ENCODE peak calls at places on chromosome 3, in ten cellular contexts. B is GM12891, X is spleen, G is endothelial cell of umbilical vein, A is stomach, M is sigmoid colon, Q is HCT116, T is transverse colon, L is GM12892, J is breast epithelium. F is an unnamed sample.

GRCh38 chr3:196181127-196181546 is 30.1 kb downstream of the ZDHHC19 start:
- DNase-seq in B (no peak), X (peak; percentile 67), G (no peak), A (no peak), M (no peak), Q (no peak), T (no peak), L (no peak), J (no peak), F (no peak)

GRCh38 chr3:159080821-159081220 is 279.0 kb downstream of the MFSD1 start:
- DNase-seq in B (no peak), X (no peak), G (no peak), A (no peak), M (no peak), Q (no peak), T (no peak), L (no peak), J (no peak), F (no peak)

GRCh38 chr3:165885558-165886270 is 48.5 kb upstream of the BCHE start:
- DNase-seq in B (no peak), X (no peak), G (no peak), A (no peak), M (no peak), Q (no peak), T (no peak), L (no peak), J (no peak), F (no peak)

GRCh38 chr3:94420941-94421340 is 358.1 kb downstream of the NSUN3 start:
- DNase-seq in B (no peak), X (no peak), G (no peak), A (no peak), M (no peak), Q (no peak), T (no peak), L (no peak), J (no peak), F (no peak)

GRCh38 chr3:108036984-108037741 is 53.7 kb downstream of the CD47 start:
- DNase-seq in B (peak; percentile 8), X (no peak), G (no peak), A (no peak), M (no peak), Q (no peak), T (no peak), L (no peak), J (no peak), F (no peak)

GRCh38 chr3:15877813-15878212 is 80.0 kb upstream of the ANKRD28 start:
- DNase-seq in B (no peak), X (no peak), G (no peak), A (no peak), M (no peak), Q (no peak), T (no peak), L (no peak), J (no peak), F (no peak)

GRCh38 chr3:69562001-69562400 is 176.1 kb upstream of the FRMD4B start:
- DNase-seq in B (no peak), X (no peak), G (no peak), A (no peak), M (no peak), Q (no peak), T (no peak), L (no peak), J (no peak), F (no peak)

GRCh38 chr3:38577089-38578080 is 72.1 kb downstream of the SCN5A start:
- DNase-seq in B (no peak), X (peak; percentile 50), G (no peak), A (peak; percentile 8), M (no peak), Q (no peak), T (no peak), L (no peak), J (no peak), F (peak; percentile 62)

GRCh38 chr3:136008732-136009456 is 43.4 kb downstream of the PPP2R3A start:
- DNase-seq in B (no peak), X (no peak), G (no peak), A (no peak), M (no peak), Q (no peak), T (no peak), L (no peak), J (no peak), F (no peak)

GRCh38 chr3:40827942-40828688 is 303.4 kb downstream of the ZNF621 start:
- DNase-seq in B (no peak), X (no peak), G (no peak), A (no peak), M (peak; percentile 80), Q (no peak), T (peak; percentile 10), L (no peak), J (no peak), F (no peak)

GRCh38 chr3:56987238-56987932 is 73.1 kb upstream of the SPATA12 start:
- DNase-seq in B (no peak), X (no peak), G (peak; percentile 31), A (no peak), M (no peak), Q (no peak), T (no peak), L (no peak), J (no peak), F (no peak)

GRCh38 chr3:169812124-169812843 is 386 bp upstream of the LRRIQ4 start:
- DNase-seq in B (peak; percentile 49), X (peak; percentile 95), G (peak; percentile 76), A (peak; percentile 73), M (peak; percentile 82), Q (no peak), T (peak; percentile 72), L (peak; percentile 56), J (peak; percentile 59), F (no peak)

GRCh38 chr3:46812237-46812791 is 50.9 kb downstream of the MYL3 start:
- DNase-seq in B (no peak), X (peak; percentile 83), G (peak; percentile 57), A (peak; percentile 77), M (peak; percentile 84), Q (no peak), T (peak; percentile 75), L (peak; percentile 48), J (peak; percentile 69), F (no peak)

DNA sequence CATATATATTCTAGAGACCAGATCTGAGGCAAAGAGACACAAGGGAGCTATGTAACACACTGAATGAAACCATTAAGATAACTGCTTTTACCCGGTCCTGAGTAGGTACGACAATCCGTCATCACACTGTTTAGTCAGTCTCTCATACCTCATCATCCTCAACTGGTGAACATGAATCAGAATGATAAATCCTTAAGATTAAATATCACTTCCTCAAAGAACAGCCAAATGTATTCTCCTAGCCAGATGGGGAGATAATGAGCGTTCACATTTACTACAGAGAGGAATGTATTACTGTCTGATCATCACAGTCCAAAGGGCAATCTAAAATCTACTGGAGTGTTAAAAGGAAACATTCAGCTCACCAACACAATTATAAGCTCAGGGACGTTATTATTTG is 319.4 kb upstream of the STAC start:
- DNase-seq in B (no peak), X (no peak), G (no peak), A (no peak), M (no peak), Q (no peak), T (no peak), L (no peak), J (no peak), F (no peak)
- TF ChIP-seq POLR2AphosphoS5 in B (no peak), X (no peak), G (no peak), A (no peak), M (no peak), Q (no peak), T (no peak), L (no peak), J (no peak), F (no peak)

GRCh38 chr3:161220850-161221753 is at the start of gene NMD3:
- DNase-seq in B (peak; percentile 76), X (peak; percentile 97), G (peak; percentile 95), A (peak; percentile 96), M (peak; percentile 97), Q (peak; percentile 87), T (peak; percentile 96), L (peak; percentile 70), J (peak; percentile 95), F (peak; percentile 97)
- TF ChIP-seq POLR2A in B (peak; percentile 91), X (no peak), G (peak; percentile 93), A (no peak), M (peak; percentile 67), Q (peak; percentile 61), T (peak; percentile 84), L (peak; percentile 89), J (peak; percentile 56), F (peak; percentile 45)

GRCh38 chr3:141231923-141232861 is 567 bp downstream of the PXYLP1 start:
- DNase-seq in B (no peak), X (peak; percentile 90), G (peak; percentile 16), A (peak; percentile 66), M (peak; percentile 76), Q (no peak), T (peak; percentile 55), L (peak; percentile 27), J (peak; percentile 67), F (peak; percentile 90)
- TF ChIP-seq POLR2AphosphoS5 in B (no peak), X (no peak), G (no peak), A (no peak), M (no peak), Q (no peak), T (no peak), L (no peak), J (no peak), F (no peak)

DNA sequence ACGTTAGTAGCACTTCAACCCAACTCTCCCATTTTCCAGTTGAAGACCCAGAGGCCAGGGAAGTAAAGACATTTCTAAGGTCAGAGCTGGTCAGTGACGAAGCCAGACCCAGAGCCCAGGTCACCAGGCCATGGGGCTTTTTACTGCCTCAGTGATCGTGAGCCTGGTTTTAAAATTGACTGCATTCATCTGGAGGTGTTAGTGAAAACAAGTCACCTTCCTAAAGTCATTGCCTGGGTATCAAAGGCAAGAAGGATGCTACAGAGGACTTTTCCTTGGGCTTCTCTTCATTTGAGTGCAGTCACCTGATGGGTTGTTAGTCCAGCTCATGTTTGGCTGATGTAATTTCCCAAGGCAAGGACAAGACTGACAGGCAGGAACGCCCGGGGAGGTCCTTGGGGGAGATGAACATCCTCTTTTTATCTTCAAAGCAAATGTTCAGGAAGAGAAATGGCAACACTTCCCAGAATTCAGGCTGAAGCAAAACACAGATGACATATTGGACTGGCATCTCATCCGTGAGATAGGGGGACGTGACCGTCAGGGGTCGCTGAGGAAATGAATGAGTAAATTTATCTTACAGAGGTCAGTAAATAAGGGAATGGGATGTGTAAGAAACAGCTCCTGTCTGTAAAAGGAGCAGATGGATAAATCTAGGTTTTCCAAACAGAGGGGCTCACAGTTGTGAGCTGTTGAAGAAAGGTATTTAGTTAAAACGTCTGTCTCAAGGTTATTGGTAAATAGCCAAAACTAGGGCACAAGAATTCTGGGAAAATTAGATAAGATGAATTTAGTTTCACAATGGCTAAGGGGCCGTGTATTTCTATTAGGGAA is 201.2 kb downstream of the OPA1 start:
- DNase-seq in B (no peak), X (no peak), G (peak; percentile 39), A (no peak), M (no peak), Q (no peak), T (no peak), L (no peak), J (no peak), F (no peak)
- TF ChIP-seq POLR2A in B (no peak), X (no peak), G (no peak), A (no peak), M (no peak), Q (no peak), T (no peak), L (no peak), J (no peak), F (no peak)

DNA sequence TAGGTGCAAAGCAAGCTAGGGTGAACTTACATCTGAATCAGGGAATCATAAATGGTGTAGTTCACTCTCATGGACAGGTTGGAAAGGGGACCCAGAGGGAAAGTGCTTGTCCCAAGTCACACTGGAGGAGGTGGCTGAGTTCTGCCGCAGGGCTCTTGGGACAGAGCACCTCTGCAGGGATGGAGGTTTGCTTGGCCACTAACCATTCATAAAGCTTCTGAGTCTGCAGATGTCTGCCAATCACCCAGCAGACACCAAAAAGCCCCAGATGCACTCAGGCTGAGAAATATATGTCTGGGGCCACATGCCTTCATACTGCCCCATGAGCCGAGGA is 17.9 kb upstream of the RTP2 start:
- DNase-seq in B (no peak), X (no peak), G (no peak), A (no peak), M (no peak), Q (no peak), T (no peak), L (no peak), J (no peak), F (no peak)
- TF ChIP-seq POLR2AphosphoS5 in B (no peak), X (no peak), G (no peak), A (no peak), M (no peak), Q (no peak), T (no peak), L (no peak), J (no peak), F (no peak)